ENCODE peak calls at places on chromosomes 3 and 15, in four cellular contexts. M is lower lobe of right lung, K is Peyer's patch, R is kidney epithelial cell. N is an unnamed sample.
A peak's percentile ranks its signal among the peaks of the same experiment; 100 is the strongest.

GRCh38 chr3:120853416-120853815 is 54.6 kb upstream of the STXBP5L start:
- DNase-seq in M (no peak), K (no peak), R (no peak), N (no peak)

GRCh38 chr3:52054689-52055511 is 1.5 kb downstream of the DUSP7 start:
- DNase-seq in M (no peak), K (peak; percentile 50), R (no peak), N (no peak)

GRCh38 chr3:123953735-123954134 is 7.3 kb downstream of the CCDC14 start:
- DNase-seq in M (no peak), K (no peak), R (no peak), N (no peak)

GRCh38 chr15:33111051-33111451 is 83.5 kb downstream of the FMN1 start:
- DNase-seq in M (no peak), K (no peak), R (no peak), N (no peak)

GRCh38 chr15:96736384-96736783 is 405.9 kb downstream of the NR2F2 start:
- DNase-seq in M (no peak), K (no peak), R (no peak), N (no peak)

GRCh38 chr3:58471025-58471887 is 20.6 kb upstream of the KCTD6 start:
- DNase-seq in M (no peak), K (peak; percentile 61), R (peak; percentile 92), N (peak; percentile 95)

GRCh38 chr3:190074817-190075216 is 45.9 kb downstream of the P3H2 start:
- DNase-seq in M (no peak), K (no peak), R (no peak), N (no peak)

GRCh38 chr3:46926871-46927717 is 49.5 kb downstream of the CCDC12 start:
- DNase-seq in M (peak; percentile 68), K (peak; percentile 84), R (no peak), N (no peak)

GRCh38 chr15:25739687-25740121 is 123.4 kb downstream of the ATP10A start:
- DNase-seq in M (no peak), K (peak; percentile 60), R (peak; percentile 19), N (no peak)

GRCh38 chr15:59595434-59595915 is 16.1 kb upstream of the GCNT3 start:
- DNase-seq in M (no peak), K (peak; percentile 75), R (no peak), N (no peak)

GRCh38 chr15:77097317-77097721 is 26.4 kb upstream of the TSPAN3 start:
- DNase-seq in M (no peak), K (no peak), R (no peak), N (no peak)

GRCh38 chr3:72976182-72976825 is 20.3 kb upstream of the PPP4R2 start:
- DNase-seq in M (no peak), K (no peak), R (no peak), N (no peak)

GRCh38 chr3:56379723-56380287 is 88.5 kb downstream of the ERC2 start:
- DNase-seq in M (no peak), K (no peak), R (no peak), N (no peak)

GRCh38 chr15:98433302-98433701 is 215.0 kb upstream of the IGF1R start:
- DNase-seq in M (no peak), K (no peak), R (no peak), N (no peak)

GRCh38 chr3:50412355-50412754 is 53.0 kb upstream of the TMEM115 start:
- DNase-seq in M (no peak), K (no peak), R (no peak), N (no peak)

GRCh38 chr3:187978433-187979011 is 175.4 kb upstream of the LPP start:
- DNase-seq in M (no peak), K (peak; percentile 54), R (no peak), N (no peak)

GRCh38 chr3:23130406-23130805 is 72.7 kb upstream of the UBE2E2 start:
- DNase-seq in M (no peak), K (no peak), R (no peak), N (no peak)

DNA sequence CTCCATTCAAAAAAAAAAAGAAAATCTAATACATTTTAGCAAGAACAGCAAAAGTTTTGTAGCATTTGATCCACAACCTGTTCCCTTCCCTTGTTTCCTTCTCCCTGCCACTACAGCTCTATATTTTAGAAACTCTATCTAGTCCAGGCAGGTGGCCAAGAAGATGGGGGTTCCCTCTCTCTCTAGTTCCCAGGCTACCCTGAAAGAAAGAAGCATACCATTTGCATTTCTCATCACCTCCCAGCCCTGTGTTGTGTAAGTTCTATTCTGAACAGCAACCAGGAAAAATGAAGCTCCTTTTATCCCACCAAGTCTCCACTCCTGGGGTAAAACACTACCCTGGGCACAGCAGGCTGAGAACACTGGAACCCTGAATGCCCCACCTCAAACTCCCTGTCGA is 100.0 kb downstream of the PCCB start:
- DNase-seq in M (no peak), K (no peak), R (peak; percentile 60), N (peak; percentile 22)
- H3K4me3 ChIP-seq in M (no peak overlapping the region), K (no peak overlapping the region), R (no peak overlapping the region), N (no peak overlapping the region)

GRCh38 chr3:9727743-9728142 is 3.8 kb upstream of the BRPF1 start:
- DNase-seq in M (no peak), K (no peak), R (no peak), N (no peak)

GRCh38 chr3:9729419-9729818 is 2.1 kb upstream of the BRPF1 start:
- DNase-seq in M (no peak), K (no peak), R (no peak), N (no peak)

GRCh38 chr3:9725775-9726174 is 5.8 kb upstream of the BRPF1 start:
- DNase-seq in M (no peak), K (no peak), R (no peak), N (no peak)

GRCh38 chr3:9730747-9731205 is 759 bp upstream of the BRPF1 start:
- DNase-seq in M (no peak), K (no peak), R (no peak), N (no peak)

GRCh38 chr3:9727041-9727595 is 4.4 kb upstream of the BRPF1 start:
- DNase-seq in M (no peak), K (peak; percentile 64), R (no peak), N (no peak)
- TF ChIP-seq CTCF in M (peak; percentile 21), K (no peak), R (no peak), N (peak; percentile 46)

DNA sequence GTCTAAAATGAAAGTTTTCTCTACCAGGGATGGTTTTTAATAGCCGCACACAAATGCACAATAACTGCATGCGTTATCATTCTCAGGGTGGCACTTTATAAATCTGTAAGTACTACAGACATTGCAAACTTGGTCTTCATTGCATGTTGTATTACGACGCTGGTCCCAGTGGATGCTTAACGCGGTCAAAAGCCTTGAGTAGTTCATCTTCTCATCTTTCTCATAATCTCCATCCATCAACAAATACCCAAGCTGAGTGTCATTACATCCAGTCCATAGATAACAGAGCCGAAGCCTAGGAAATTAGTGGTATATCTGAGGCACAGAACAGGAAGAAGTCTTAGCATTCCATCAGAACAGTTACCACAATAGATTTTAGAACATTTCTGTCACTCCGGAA is 72.6 kb downstream of the USF3 start:
- DNase-seq in M (no peak), K (no peak), R (no peak), N (no peak)
- H3K4me3 ChIP-seq in M (no peak overlapping the region), K (no peak overlapping the region), R (no peak overlapping the region), N (no peak overlapping the region)

GRCh38 chr15:79896634-79897379 is at the start of gene MTHFS:
- DNase-seq in M (peak; percentile 91), K (peak; percentile 90), R (peak; percentile 10), N (peak; percentile 38)
- TF ChIP-seq CTCF in M (peak; percentile 58), K (peak; percentile 45), R (peak; percentile 52), N (peak; percentile 48)

GRCh38 chr15:45130291-45131000 is 652 bp downstream of the DUOX1 start:
- DNase-seq in M (no peak), K (no peak), R (no peak), N (no peak)

GRCh38 chr15:45126535-45127158 is 3.0 kb downstream of the DUOXA1 start:
- DNase-seq in M (peak; percentile 14), K (peak; percentile 76), R (no peak), N (no peak)

GRCh38 chr15:45131510-45131909 is 1.7 kb downstream of the DUOX1 start:
- DNase-seq in M (peak; percentile 62), K (no peak), R (no peak), N (no peak)

GRCh38 chr15:45129651-45130129 is at the start of the genes DUOX1 and DUOXA1:
- DNase-seq in M (peak; percentile 87), K (peak; percentile 59), R (no peak), N (no peak)

DNA sequence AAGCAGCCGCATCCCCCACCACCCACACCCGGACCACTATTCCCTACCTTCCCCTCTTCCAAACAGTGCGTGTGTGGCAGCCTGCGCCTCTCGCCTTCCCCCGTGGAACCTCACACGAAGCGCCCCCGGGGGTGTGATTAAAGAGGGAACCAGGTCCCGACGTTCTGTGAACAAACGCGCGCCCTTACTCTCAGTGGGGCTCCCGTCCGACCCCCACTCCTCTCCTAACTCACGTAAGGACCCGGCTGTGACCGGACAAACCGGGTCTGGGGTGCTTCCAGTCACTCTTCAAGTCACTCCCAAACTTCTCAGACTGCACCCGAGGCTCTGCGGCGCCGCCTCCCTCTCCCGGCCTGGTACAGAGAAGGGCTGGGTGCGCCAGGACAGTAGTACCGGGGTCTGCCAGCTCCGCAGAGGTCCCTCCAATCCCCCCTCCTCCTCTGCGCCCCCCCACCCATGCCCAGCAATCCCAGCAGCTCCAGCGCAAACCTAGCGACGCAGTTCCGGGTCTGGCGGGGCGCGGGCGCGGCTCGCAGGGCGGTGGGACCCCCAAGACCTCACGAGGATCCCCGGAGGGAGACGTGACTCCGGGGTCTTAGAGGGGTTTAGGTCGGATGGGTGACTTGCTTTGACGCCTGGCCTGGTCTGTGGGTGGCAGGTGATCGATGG is 574 bp downstream of the DUOXA1 start:
- DNase-seq in M (peak; percentile 64), K (no peak), R (no peak), N (no peak)
- H3K4me3 ChIP-seq in M (peak overlapping the region; percentile 58), K (no peak overlapping the region), R (no peak overlapping the region), N (no peak overlapping the region)

DNA sequence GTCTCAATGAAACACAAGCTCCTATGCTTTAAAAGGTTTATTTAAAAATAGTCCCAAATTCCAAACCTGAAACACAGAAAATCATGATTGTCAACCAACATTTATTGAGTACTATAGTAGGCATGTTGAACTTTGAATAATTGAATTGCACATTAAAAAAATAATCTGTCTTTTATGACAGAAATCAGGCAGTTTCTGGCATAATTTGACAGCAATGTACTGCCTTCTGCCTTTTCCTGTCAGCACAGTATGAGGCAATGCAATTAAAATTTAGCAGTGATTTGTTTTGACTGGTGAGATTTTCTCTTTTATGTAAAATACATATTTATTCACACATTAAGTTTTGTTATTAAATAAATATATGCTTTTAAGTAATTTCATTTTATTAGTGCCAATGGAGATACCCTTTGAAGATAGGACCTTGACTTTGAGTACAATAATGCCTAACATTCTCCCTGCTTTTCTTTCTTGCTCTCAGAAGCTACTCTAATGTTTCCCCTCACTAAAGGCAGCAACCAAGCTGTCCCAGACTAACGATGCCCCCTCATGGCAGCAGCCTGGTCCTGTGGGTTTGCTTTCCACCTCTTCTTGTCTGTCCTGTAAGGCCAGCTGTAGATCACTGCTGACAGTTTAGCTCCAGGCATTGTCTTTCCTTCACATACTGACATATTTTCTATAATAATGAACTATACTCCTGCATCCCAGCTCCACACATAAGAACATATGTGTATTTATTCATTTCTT is 346.7 kb downstream of the IL20RB start:
- DNase-seq in M (no peak), K (no peak), R (no peak), N (no peak)
- TF ChIP-seq CTCF in M (no peak), K (no peak), R (no peak), N (no peak)

GRCh38 chr3:183108002-183108449 is 8.7 kb upstream of the MCCC1 start:
- DNase-seq in M (no peak), K (no peak), R (no peak), N (no peak)
- H3K4me3 ChIP-seq in M (no peak overlapping the region), K (no peak overlapping the region), R (no peak overlapping the region), N (no peak overlapping the region)

DNA sequence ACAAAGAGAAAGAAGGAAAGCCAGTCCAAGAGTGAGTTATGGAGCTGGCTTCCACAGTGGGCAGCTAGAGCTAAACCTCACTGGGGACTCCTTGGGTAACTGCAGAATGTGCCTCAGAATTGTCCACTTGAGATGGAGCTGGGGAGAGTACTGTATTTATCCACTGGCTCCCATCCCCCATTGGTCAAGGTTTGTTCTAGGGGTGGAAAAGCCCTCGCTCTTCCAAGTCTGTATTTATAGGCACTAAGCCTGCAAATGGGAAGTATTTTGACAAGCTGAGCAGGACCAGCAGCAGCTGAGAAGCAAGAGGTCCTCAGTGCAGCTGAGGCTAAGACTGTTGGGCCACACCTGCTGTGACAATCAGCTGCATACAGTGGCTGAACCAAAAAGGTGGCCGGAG is 5.7 kb downstream of the USP13 start:
- DNase-seq in M (no peak), K (no peak), R (no peak), N (no peak)
- TF ChIP-seq CTCF in M (no peak), K (no peak), R (no peak), N (no peak)